ENCODE peak calls at places on chromosomes 1 and 21, in nine cellular contexts. One of them, this sample, is unnamed.

GRCh38 chr1:179776831-179777230 is 33.7 kb downstream of the FAM163A start:
- DNase-seq in brain microvascular endothelial cell: no peak
- DNase-seq in CD8-positive, alpha-beta T cell: no peak
- DNase-seq in fibroblast of pulmonary artery: no peak
- DNase-seq in left ventricle myocardium inferior: no peak
- DNase-seq in fibroblast of lung: no peak
- DNase-seq in endodermal cell: no peak
- DNase-seq in cardiac fibroblast: no peak
- DNase-seq in mesenchymal stem cell: no peak
- DNase-seq in this sample: no peak

GRCh38 chr21:39006653-39007417 is 176.4 kb downstream of the PSMG1 start:
- DNase-seq in mesenchymal stem cell: no peak
- DNase-seq in fibroblast of pulmonary artery: peak; percentile 90
- DNase-seq in cardiac fibroblast: peak; percentile 97
- DNase-seq in endodermal cell: no peak
- DNase-seq in CD8-positive, alpha-beta T cell: no peak
- DNase-seq in brain microvascular endothelial cell: no peak
- DNase-seq in left ventricle myocardium inferior: peak; percentile 82
- DNase-seq in fibroblast of lung: peak; percentile 63
- DNase-seq in this sample: peak; percentile 78

GRCh38 chr1:193542668-193543067 is 356.3 kb upstream of the B3GALT2 start:
- DNase-seq in brain microvascular endothelial cell: no peak
- DNase-seq in left ventricle myocardium inferior: no peak
- DNase-seq in fibroblast of lung: no peak
- DNase-seq in CD8-positive, alpha-beta T cell: no peak
- DNase-seq in cardiac fibroblast: peak; percentile 3
- DNase-seq in endodermal cell: peak; percentile 64
- DNase-seq in fibroblast of pulmonary artery: no peak
- DNase-seq in mesenchymal stem cell: peak; percentile 25
- DNase-seq in this sample: no peak

GRCh38 chr1:185074307-185074706 is 28.9 kb downstream of the RNF2 start:
- DNase-seq in brain microvascular endothelial cell: peak; percentile 9
- DNase-seq in mesenchymal stem cell: peak; percentile 17
- DNase-seq in CD8-positive, alpha-beta T cell: no peak
- DNase-seq in left ventricle myocardium inferior: no peak
- DNase-seq in fibroblast of lung: no peak
- DNase-seq in fibroblast of pulmonary artery: peak; percentile 26
- DNase-seq in cardiac fibroblast: no peak
- DNase-seq in endodermal cell: no peak
- DNase-seq in this sample: no peak

GRCh38 chr1:233294991-233295774 is at the start of gene PCNX2:
- DNase-seq in endodermal cell: peak; percentile 90
- DNase-seq in CD8-positive, alpha-beta T cell: peak; percentile 53
- DNase-seq in left ventricle myocardium inferior: no peak
- DNase-seq in mesenchymal stem cell: peak; percentile 82
- DNase-seq in fibroblast of pulmonary artery: peak; percentile 57
- DNase-seq in cardiac fibroblast: peak; percentile 56
- DNase-seq in fibroblast of lung: peak; percentile 47
- DNase-seq in brain microvascular endothelial cell: peak; percentile 56
- DNase-seq in this sample: peak; percentile 82

GRCh38 chr1:60765204-60765603 is 317.2 kb upstream of the NFIA start:
- DNase-seq in cardiac fibroblast: peak; percentile 51
- DNase-seq in brain microvascular endothelial cell: peak; percentile 22
- DNase-seq in fibroblast of pulmonary artery: peak; percentile 55
- DNase-seq in endodermal cell: peak; percentile 69
- DNase-seq in left ventricle myocardium inferior: no peak
- DNase-seq in CD8-positive, alpha-beta T cell: no peak
- DNase-seq in fibroblast of lung: peak; percentile 64
- DNase-seq in mesenchymal stem cell: no peak
- DNase-seq in this sample: no peak

GRCh38 chr1:151476083-151476482 is 16.8 kb upstream of the POGZ start:
- DNase-seq in brain microvascular endothelial cell: no peak
- DNase-seq in left ventricle myocardium inferior: no peak
- DNase-seq in endodermal cell: peak; percentile 50
- DNase-seq in fibroblast of lung: no peak
- DNase-seq in cardiac fibroblast: no peak
- DNase-seq in mesenchymal stem cell: no peak
- DNase-seq in fibroblast of pulmonary artery: no peak
- DNase-seq in CD8-positive, alpha-beta T cell: no peak
- DNase-seq in this sample: no peak

GRCh38 chr1:32332290-32333079 is 3.5 kb downstream of the MARCKSL1 start:
- DNase-seq in fibroblast of pulmonary artery: no peak
- DNase-seq in brain microvascular endothelial cell: no peak
- DNase-seq in endodermal cell: peak; percentile 76
- DNase-seq in CD8-positive, alpha-beta T cell: no peak
- DNase-seq in cardiac fibroblast: no peak
- DNase-seq in fibroblast of lung: no peak
- DNase-seq in mesenchymal stem cell: no peak
- DNase-seq in left ventricle myocardium inferior: no peak
- DNase-seq in this sample: no peak

GRCh38 chr1:3787745-3788605 is 8.3 kb downstream of the LRRC47 start:
- DNase-seq in CD8-positive, alpha-beta T cell: no peak
- DNase-seq in brain microvascular endothelial cell: no peak
- DNase-seq in mesenchymal stem cell: no peak
- DNase-seq in fibroblast of lung: no peak
- DNase-seq in fibroblast of pulmonary artery: no peak
- DNase-seq in cardiac fibroblast: no peak
- DNase-seq in endodermal cell: no peak
- DNase-seq in left ventricle myocardium inferior: no peak
- DNase-seq in this sample: no peak

GRCh38 chr21:27268290-27268689 is 301.4 kb upstream of the ADAMTS5 start:
- DNase-seq in brain microvascular endothelial cell: peak; percentile 33
- DNase-seq in fibroblast of pulmonary artery: peak; percentile 35
- DNase-seq in cardiac fibroblast: no peak
- DNase-seq in mesenchymal stem cell: no peak
- DNase-seq in endodermal cell: no peak
- DNase-seq in left ventricle myocardium inferior: no peak
- DNase-seq in CD8-positive, alpha-beta T cell: no peak
- DNase-seq in fibroblast of lung: peak; percentile 49
- DNase-seq in this sample: no peak

GRCh38 chr1:81237531-81238528 is 562.9 kb upstream of the ADGRL2 start:
- DNase-seq in CD8-positive, alpha-beta T cell: no peak
- DNase-seq in fibroblast of pulmonary artery: no peak
- DNase-seq in brain microvascular endothelial cell: no peak
- DNase-seq in fibroblast of lung: no peak
- DNase-seq in mesenchymal stem cell: peak; percentile 28
- DNase-seq in cardiac fibroblast: no peak
- DNase-seq in left ventricle myocardium inferior: no peak
- DNase-seq in endodermal cell: no peak
- DNase-seq in this sample: no peak

GRCh38 chr1:205375816-205376545 is 19.3 kb upstream of the KLHDC8A start:
- DNase-seq in fibroblast of lung: peak; percentile 57
- DNase-seq in mesenchymal stem cell: peak; percentile 73
- DNase-seq in fibroblast of pulmonary artery: peak; percentile 58
- DNase-seq in left ventricle myocardium inferior: no peak
- DNase-seq in cardiac fibroblast: peak; percentile 60
- DNase-seq in endodermal cell: peak; percentile 85
- DNase-seq in CD8-positive, alpha-beta T cell: no peak
- DNase-seq in brain microvascular endothelial cell: peak; percentile 64
- DNase-seq in this sample: peak; percentile 69

GRCh38 chr1:7856345-7856744 is 3.5 kb upstream of the UTS2 start:
- DNase-seq in mesenchymal stem cell: peak; percentile 8
- DNase-seq in brain microvascular endothelial cell: peak; percentile 9
- DNase-seq in fibroblast of lung: no peak
- DNase-seq in fibroblast of pulmonary artery: peak; percentile 3
- DNase-seq in endodermal cell: peak; percentile 62
- DNase-seq in left ventricle myocardium inferior: no peak
- DNase-seq in cardiac fibroblast: peak; percentile 10
- DNase-seq in CD8-positive, alpha-beta T cell: no peak
- DNase-seq in this sample: peak; percentile 10

GRCh38 chr1:223700942-223701637 is 11.2 kb upstream of the CAPN2 start:
- DNase-seq in brain microvascular endothelial cell: peak; percentile 96
- DNase-seq in fibroblast of lung: peak; percentile 98
- DNase-seq in mesenchymal stem cell: peak; percentile 98
- DNase-seq in left ventricle myocardium inferior: no peak
- DNase-seq in cardiac fibroblast: peak; percentile 92
- DNase-seq in fibroblast of pulmonary artery: peak; percentile 96
- DNase-seq in endodermal cell: peak; percentile 73
- DNase-seq in CD8-positive, alpha-beta T cell: no peak
- DNase-seq in this sample: no peak

GRCh38 chr1:223702735-223703667 is 9.3 kb upstream of the CAPN2 start:
- DNase-seq in endodermal cell: peak; percentile 59
- DNase-seq in mesenchymal stem cell: peak; percentile 91
- DNase-seq in brain microvascular endothelial cell: no peak
- DNase-seq in fibroblast of lung: peak; percentile 45
- DNase-seq in CD8-positive, alpha-beta T cell: no peak
- DNase-seq in cardiac fibroblast: no peak
- DNase-seq in fibroblast of pulmonary artery: no peak
- DNase-seq in left ventricle myocardium inferior: no peak
- DNase-seq in this sample: no peak

GRCh38 chr1:223703668-223704013 is 8.7 kb upstream of the CAPN2 start:
- DNase-seq in cardiac fibroblast: no peak
- DNase-seq in brain microvascular endothelial cell: no peak
- DNase-seq in endodermal cell: peak; percentile 11
- DNase-seq in mesenchymal stem cell: no peak
- DNase-seq in fibroblast of lung: no peak
- DNase-seq in CD8-positive, alpha-beta T cell: no peak
- DNase-seq in fibroblast of pulmonary artery: no peak
- DNase-seq in left ventricle myocardium inferior: no peak
- DNase-seq in this sample: no peak

GRCh38 chr1:223695941-223696340 is 16.4 kb upstream of the CAPN2 start:
- DNase-seq in mesenchymal stem cell: no peak
- DNase-seq in cardiac fibroblast: no peak
- DNase-seq in CD8-positive, alpha-beta T cell: no peak
- DNase-seq in fibroblast of pulmonary artery: no peak
- DNase-seq in brain microvascular endothelial cell: no peak
- DNase-seq in left ventricle myocardium inferior: no peak
- DNase-seq in endodermal cell: no peak
- DNase-seq in fibroblast of lung: no peak
- DNase-seq in this sample: no peak

GRCh38 chr1:223700388-223700918 is 11.9 kb upstream of the CAPN2 start:
- DNase-seq in brain microvascular endothelial cell: no peak
- DNase-seq in left ventricle myocardium inferior: no peak
- DNase-seq in fibroblast of lung: peak; percentile 48
- DNase-seq in endodermal cell: peak; percentile 40
- DNase-seq in fibroblast of pulmonary artery: peak; percentile 60
- DNase-seq in CD8-positive, alpha-beta T cell: no peak
- DNase-seq in cardiac fibroblast: peak; percentile 67
- DNase-seq in mesenchymal stem cell: peak; percentile 50
- DNase-seq in this sample: no peak
- H3K4me3 ChIP-seq in brain microvascular endothelial cell: no peak overlapping the region
- H3K4me3 ChIP-seq in left ventricle myocardium inferior: no peak overlapping the region
- H3K4me3 ChIP-seq in fibroblast of lung: no peak overlapping the region
- H3K4me3 ChIP-seq in endodermal cell: no peak overlapping the region
- H3K4me3 ChIP-seq in fibroblast of pulmonary artery: no peak overlapping the region
- H3K4me3 ChIP-seq in CD8-positive, alpha-beta T cell: no peak overlapping the region
- H3K4me3 ChIP-seq in cardiac fibroblast: no peak overlapping the region
- H3K4me3 ChIP-seq in mesenchymal stem cell: peak overlapping the region; percentile 64
- H3K4me3 ChIP-seq in this sample: no peak overlapping the region

GRCh38 chr1:5954964-5955363 is 37.3 kb downstream of the NPHP4 start:
- DNase-seq in brain microvascular endothelial cell: no peak
- DNase-seq in mesenchymal stem cell: no peak
- DNase-seq in fibroblast of lung: no peak
- DNase-seq in left ventricle myocardium inferior: no peak
- DNase-seq in CD8-positive, alpha-beta T cell: no peak
- DNase-seq in cardiac fibroblast: no peak
- DNase-seq in endodermal cell: no peak
- DNase-seq in fibroblast of pulmonary artery: no peak
- DNase-seq in this sample: no peak
- H3K4me3 ChIP-seq in brain microvascular endothelial cell: no peak overlapping the region
- H3K4me3 ChIP-seq in mesenchymal stem cell: no peak overlapping the region
- H3K4me3 ChIP-seq in fibroblast of lung: no peak overlapping the region
- H3K4me3 ChIP-seq in left ventricle myocardium inferior: no peak overlapping the region
- H3K4me3 ChIP-seq in CD8-positive, alpha-beta T cell: no peak overlapping the region
- H3K4me3 ChIP-seq in cardiac fibroblast: no peak overlapping the region
- H3K4me3 ChIP-seq in endodermal cell: no peak overlapping the region
- H3K4me3 ChIP-seq in fibroblast of pulmonary artery: no peak overlapping the region
- H3K4me3 ChIP-seq in this sample: no peak overlapping the region

GRCh38 chr1:79386730-79387129 is 380.2 kb upstream of the ADGRL4 start:
- DNase-seq in endodermal cell: no peak
- DNase-seq in cardiac fibroblast: no peak
- DNase-seq in brain microvascular endothelial cell: no peak
- DNase-seq in fibroblast of lung: no peak
- DNase-seq in fibroblast of pulmonary artery: no peak
- DNase-seq in left ventricle myocardium inferior: no peak
- DNase-seq in CD8-positive, alpha-beta T cell: no peak
- DNase-seq in mesenchymal stem cell: no peak
- DNase-seq in this sample: no peak
- H3K4me3 ChIP-seq in endodermal cell: no peak overlapping the region
- H3K4me3 ChIP-seq in cardiac fibroblast: no peak overlapping the region
- H3K4me3 ChIP-seq in brain microvascular endothelial cell: no peak overlapping the region
- H3K4me3 ChIP-seq in fibroblast of lung: no peak overlapping the region
- H3K4me3 ChIP-seq in fibroblast of pulmonary artery: no peak overlapping the region
- H3K4me3 ChIP-seq in left ventricle myocardium inferior: no peak overlapping the region
- H3K4me3 ChIP-seq in CD8-positive, alpha-beta T cell: no peak overlapping the region
- H3K4me3 ChIP-seq in mesenchymal stem cell: no peak overlapping the region
- H3K4me3 ChIP-seq in this sample: no peak overlapping the region

GRCh38 chr1:54122131-54122751 is 30.6 kb downstream of the CDCP2 start:
- DNase-seq in endodermal cell: no peak
- DNase-seq in brain microvascular endothelial cell: no peak
- DNase-seq in CD8-positive, alpha-beta T cell: no peak
- DNase-seq in fibroblast of pulmonary artery: no peak
- DNase-seq in left ventricle myocardium inferior: no peak
- DNase-seq in mesenchymal stem cell: no peak
- DNase-seq in fibroblast of lung: no peak
- DNase-seq in cardiac fibroblast: no peak
- DNase-seq in this sample: peak; percentile 47

GRCh38 chr1:54122992-54123391 is 29.8 kb downstream of the CDCP2 start:
- DNase-seq in fibroblast of lung: no peak
- DNase-seq in fibroblast of pulmonary artery: no peak
- DNase-seq in brain microvascular endothelial cell: no peak
- DNase-seq in endodermal cell: no peak
- DNase-seq in mesenchymal stem cell: no peak
- DNase-seq in left ventricle myocardium inferior: no peak
- DNase-seq in CD8-positive, alpha-beta T cell: no peak
- DNase-seq in cardiac fibroblast: no peak
- DNase-seq in this sample: no peak

GRCh38 chr1:54120698-54121481 is 31.9 kb downstream of the CDCP2 start:
- DNase-seq in cardiac fibroblast: no peak
- DNase-seq in left ventricle myocardium inferior: no peak
- DNase-seq in fibroblast of pulmonary artery: no peak
- DNase-seq in endodermal cell: no peak
- DNase-seq in CD8-positive, alpha-beta T cell: no peak
- DNase-seq in fibroblast of lung: no peak
- DNase-seq in brain microvascular endothelial cell: no peak
- DNase-seq in mesenchymal stem cell: no peak
- DNase-seq in this sample: peak; percentile 42

GRCh38 chr1:54120018-54120697 is 32.6 kb downstream of the CDCP2 start:
- DNase-seq in endodermal cell: no peak
- DNase-seq in CD8-positive, alpha-beta T cell: no peak
- DNase-seq in cardiac fibroblast: no peak
- DNase-seq in mesenchymal stem cell: no peak
- DNase-seq in left ventricle myocardium inferior: no peak
- DNase-seq in brain microvascular endothelial cell: no peak
- DNase-seq in fibroblast of lung: no peak
- DNase-seq in fibroblast of pulmonary artery: no peak
- DNase-seq in this sample: no peak

DNA sequence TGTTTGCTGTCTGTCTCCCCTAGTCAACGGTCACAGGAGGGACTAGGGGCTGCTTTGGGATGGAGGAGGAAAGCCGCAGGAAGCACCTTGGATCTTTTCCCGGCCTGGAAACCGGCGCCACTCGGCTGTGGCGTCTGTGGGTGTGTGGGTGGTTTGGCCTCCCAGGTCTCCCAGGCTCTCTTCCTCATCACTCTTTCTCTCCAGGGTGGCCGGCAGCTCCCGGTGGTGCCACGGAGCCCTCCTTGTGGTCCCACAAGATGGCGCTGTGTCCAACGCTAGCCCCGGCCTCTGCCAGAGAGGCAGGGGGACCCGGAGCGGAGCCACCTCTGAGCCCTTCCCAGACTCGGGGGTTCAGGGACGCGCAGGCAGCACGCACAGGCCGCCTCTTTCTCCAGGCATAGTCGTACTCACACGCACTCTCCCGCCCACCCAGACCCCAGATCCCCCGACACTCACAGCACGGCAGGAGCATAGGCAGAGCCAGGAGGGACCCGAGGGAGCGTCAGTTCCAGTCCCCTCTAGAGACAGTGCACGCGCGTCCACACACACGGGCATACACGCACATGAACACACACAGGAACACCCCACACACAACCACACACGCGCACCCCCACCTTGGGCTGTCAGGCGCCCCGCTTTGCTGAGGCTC is 31.2 kb downstream of the CDCP2 start:
- DNase-seq in cardiac fibroblast: peak; percentile 84
- DNase-seq in fibroblast of lung: peak; percentile 58
- DNase-seq in left ventricle myocardium inferior: peak; percentile 72
- DNase-seq in CD8-positive, alpha-beta T cell: peak; percentile 61
- DNase-seq in fibroblast of pulmonary artery: peak; percentile 85
- DNase-seq in mesenchymal stem cell: peak; percentile 78
- DNase-seq in endodermal cell: peak; percentile 96
- DNase-seq in brain microvascular endothelial cell: peak; percentile 78
- DNase-seq in this sample: peak; percentile 85
- H3K4me3 ChIP-seq in cardiac fibroblast: peak overlapping the region; percentile 26
- H3K4me3 ChIP-seq in fibroblast of lung: no peak overlapping the region
- H3K4me3 ChIP-seq in left ventricle myocardium inferior: peak overlapping the region; percentile 52
- H3K4me3 ChIP-seq in CD8-positive, alpha-beta T cell: no peak overlapping the region
- H3K4me3 ChIP-seq in fibroblast of pulmonary artery: peak overlapping the region; percentile 19
- H3K4me3 ChIP-seq in mesenchymal stem cell: peak overlapping the region; percentile 70
- H3K4me3 ChIP-seq in endodermal cell: peak overlapping the region; percentile 8
- H3K4me3 ChIP-seq in brain microvascular endothelial cell: peak overlapping the region; percentile 31
- H3K4me3 ChIP-seq in this sample: no peak overlapping the region

This sample was measured in mucosa of descending colon.